ENCODE peak calls at places on chromosomes 2 and 18, in six cellular contexts. One of them, this sample, is unnamed.

GRCh38 chr2:172582656-172583055 is 26.8 kb downstream of the PDK1 start:
- DNase-seq in heart right ventricle: no peak
- DNase-seq in tibial artery: no peak
- DNase-seq in fibroblast of pulmonary artery: no peak
- DNase-seq in psoas muscle: no peak
- DNase-seq in epithelial cell of esophagus: no peak
- DNase-seq in this sample: no peak

GRCh38 chr2:58965602-58966001 is 724.5 kb upstream of the FANCL start:
- DNase-seq in psoas muscle: no peak
- DNase-seq in tibial artery: no peak
- DNase-seq in fibroblast of pulmonary artery: no peak
- DNase-seq in epithelial cell of esophagus: no peak
- DNase-seq in heart right ventricle: no peak
- DNase-seq in this sample: no peak

GRCh38 chr2:220296174-220296573 is 668.7 kb downstream of the SLC4A3 start:
- DNase-seq in epithelial cell of esophagus: peak; percentile 34
- DNase-seq in fibroblast of pulmonary artery: no peak
- DNase-seq in heart right ventricle: no peak
- DNase-seq in tibial artery: no peak
- DNase-seq in psoas muscle: no peak
- DNase-seq in this sample: no peak

GRCh38 chr2:61057562-61057961 is 8.1 kb upstream of the SANBR start:
- DNase-seq in heart right ventricle: no peak
- DNase-seq in epithelial cell of esophagus: no peak
- DNase-seq in psoas muscle: no peak
- DNase-seq in fibroblast of pulmonary artery: no peak
- DNase-seq in tibial artery: no peak
- DNase-seq in this sample: no peak

GRCh38 chr18:35998967-35999366 is 26.5 kb downstream of the RMP24 start:
- DNase-seq in heart right ventricle: no peak
- DNase-seq in psoas muscle: no peak
- DNase-seq in tibial artery: no peak
- DNase-seq in epithelial cell of esophagus: peak; percentile 27
- DNase-seq in fibroblast of pulmonary artery: peak; percentile 22
- DNase-seq in this sample: no peak

GRCh38 chr2:14123436-14124103 is 508.9 kb upstream of the LRATD1 start:
- DNase-seq in epithelial cell of esophagus: peak; percentile 53
- DNase-seq in psoas muscle: no peak
- DNase-seq in heart right ventricle: no peak
- DNase-seq in fibroblast of pulmonary artery: no peak
- DNase-seq in tibial artery: no peak
- DNase-seq in this sample: no peak

GRCh38 chr18:40612356-40612755 is 1342.7 kb upstream of the PIK3C3 start:
- DNase-seq in tibial artery: no peak
- DNase-seq in fibroblast of pulmonary artery: no peak
- DNase-seq in heart right ventricle: no peak
- DNase-seq in epithelial cell of esophagus: no peak
- DNase-seq in psoas muscle: no peak
- DNase-seq in this sample: no peak

GRCh38 chr2:219022041-219022440 is 19.3 kb downstream of the CFAP65 start:
- DNase-seq in tibial artery: no peak
- DNase-seq in epithelial cell of esophagus: no peak
- DNase-seq in heart right ventricle: no peak
- DNase-seq in psoas muscle: no peak
- DNase-seq in fibroblast of pulmonary artery: no peak
- DNase-seq in this sample: no peak

GRCh38 chr18:9426753-9427152 is 48.6 kb upstream of the RALBP1 start:
- DNase-seq in psoas muscle: no peak
- DNase-seq in epithelial cell of esophagus: no peak
- DNase-seq in fibroblast of pulmonary artery: no peak
- DNase-seq in tibial artery: no peak
- DNase-seq in heart right ventricle: no peak
- DNase-seq in this sample: no peak

GRCh38 chr2:202090530-202090929 is 17.5 kb downstream of the KIAA2012 start:
- DNase-seq in fibroblast of pulmonary artery: no peak
- DNase-seq in epithelial cell of esophagus: no peak
- DNase-seq in tibial artery: no peak
- DNase-seq in psoas muscle: no peak
- DNase-seq in heart right ventricle: peak; percentile 6
- DNase-seq in this sample: no peak

GRCh38 chr2:26925100-26925791 is 45.2 kb upstream of the MAPRE3 start:
- DNase-seq in heart right ventricle: no peak
- DNase-seq in epithelial cell of esophagus: no peak
- DNase-seq in tibial artery: no peak
- DNase-seq in psoas muscle: no peak
- DNase-seq in fibroblast of pulmonary artery: no peak
- DNase-seq in this sample: no peak

GRCh38 chr2:128624425-128624795 is 305.7 kb upstream of the HS6ST1 start:
- DNase-seq in heart right ventricle: no peak
- DNase-seq in tibial artery: no peak
- DNase-seq in fibroblast of pulmonary artery: no peak
- DNase-seq in epithelial cell of esophagus: no peak
- DNase-seq in psoas muscle: no peak
- DNase-seq in this sample: no peak

GRCh38 chr2:72747344-72747743 is 78.5 kb downstream of the EXOC6B start:
- DNase-seq in epithelial cell of esophagus: no peak
- DNase-seq in heart right ventricle: no peak
- DNase-seq in tibial artery: no peak
- DNase-seq in psoas muscle: no peak
- DNase-seq in fibroblast of pulmonary artery: peak; percentile 61
- DNase-seq in this sample: no peak

GRCh38 chr2:161134547-161135518 is 25.4 kb upstream of the TANK start:
- DNase-seq in fibroblast of pulmonary artery: peak; percentile 37
- DNase-seq in heart right ventricle: peak; percentile 12
- DNase-seq in psoas muscle: no peak
- DNase-seq in tibial artery: no peak
- DNase-seq in epithelial cell of esophagus: peak; percentile 18
- DNase-seq in this sample: no peak

GRCh38 chr18:10840768-10841167 is 308.6 kb downstream of the PIEZO2 start:
- DNase-seq in tibial artery: no peak
- DNase-seq in epithelial cell of esophagus: no peak
- DNase-seq in heart right ventricle: no peak
- DNase-seq in psoas muscle: no peak
- DNase-seq in fibroblast of pulmonary artery: peak; percentile 42
- DNase-seq in this sample: no peak

GRCh38 chr2:220143336-220143735 is 515.9 kb downstream of the SLC4A3 start:
- DNase-seq in tibial artery: no peak
- DNase-seq in fibroblast of pulmonary artery: peak; percentile 91
- DNase-seq in epithelial cell of esophagus: peak; percentile 88
- DNase-seq in psoas muscle: no peak
- DNase-seq in heart right ventricle: no peak
- DNase-seq in this sample: no peak

GRCh38 chr18:37322497-37323035 is 243.0 kb downstream of the CELF4 start:
- DNase-seq in epithelial cell of esophagus: peak; percentile 38
- DNase-seq in psoas muscle: peak; percentile 26
- DNase-seq in fibroblast of pulmonary artery: peak; percentile 47
- DNase-seq in heart right ventricle: peak; percentile 26
- DNase-seq in tibial artery: no peak
- DNase-seq in this sample: no peak

GRCh38 chr2:214731008-214731407 is 78.5 kb downstream of the BARD1 start:
- DNase-seq in tibial artery: no peak
- DNase-seq in heart right ventricle: no peak
- DNase-seq in fibroblast of pulmonary artery: no peak
- DNase-seq in psoas muscle: no peak
- DNase-seq in epithelial cell of esophagus: no peak
- DNase-seq in this sample: no peak

GRCh38 chr2:226640501-226640900 is 159.1 kb downstream of the IRS1 start:
- DNase-seq in heart right ventricle: no peak
- DNase-seq in tibial artery: no peak
- DNase-seq in epithelial cell of esophagus: no peak
- DNase-seq in psoas muscle: no peak
- DNase-seq in fibroblast of pulmonary artery: no peak
- DNase-seq in this sample: no peak

GRCh38 chr2:221388891-221389290 is 183.2 kb downstream of the EPHA4 start:
- DNase-seq in heart right ventricle: no peak
- DNase-seq in fibroblast of pulmonary artery: no peak
- DNase-seq in psoas muscle: no peak
- DNase-seq in epithelial cell of esophagus: no peak
- DNase-seq in tibial artery: no peak
- DNase-seq in this sample: no peak

GRCh38 chr2:133598769-133599168 is 30.5 kb upstream of the NCKAP5 start:
- DNase-seq in epithelial cell of esophagus: no peak
- DNase-seq in heart right ventricle: peak; percentile 32
- DNase-seq in tibial artery: no peak
- DNase-seq in psoas muscle: no peak
- DNase-seq in fibroblast of pulmonary artery: no peak
- DNase-seq in this sample: no peak

GRCh38 chr2:205133544-205133943 is 548.8 kb upstream of the NRP2 start:
- DNase-seq in epithelial cell of esophagus: no peak
- DNase-seq in fibroblast of pulmonary artery: peak; percentile 35
- DNase-seq in psoas muscle: peak; percentile 17
- DNase-seq in tibial artery: peak; percentile 26
- DNase-seq in heart right ventricle: no peak
- DNase-seq in this sample: no peak

GRCh38 chr2:46179037-46179621 is 118.1 kb upstream of the EPAS1 start:
- DNase-seq in epithelial cell of esophagus: peak; percentile 82
- DNase-seq in heart right ventricle: peak; percentile 82
- DNase-seq in fibroblast of pulmonary artery: peak; percentile 99
- DNase-seq in tibial artery: peak; percentile 48
- DNase-seq in psoas muscle: peak; percentile 59
- DNase-seq in this sample: peak; percentile 61

GRCh38 chr2:11842324-11842723 is 95.9 kb downstream of the LPIN1 start:
- DNase-seq in epithelial cell of esophagus: no peak
- DNase-seq in heart right ventricle: no peak
- DNase-seq in psoas muscle: no peak
- DNase-seq in fibroblast of pulmonary artery: peak; percentile 42
- DNase-seq in tibial artery: no peak
- DNase-seq in this sample: no peak

GRCh38 chr18:8982416-8983183 is 119.9 kb upstream of the NDUFV2 start:
- DNase-seq in psoas muscle: no peak
- DNase-seq in heart right ventricle: peak; percentile 22
- DNase-seq in epithelial cell of esophagus: peak; percentile 83
- DNase-seq in tibial artery: no peak
- DNase-seq in fibroblast of pulmonary artery: peak; percentile 68
- DNase-seq in this sample: no peak

GRCh38 chr2:219296142-219296541 is 13.1 kb downstream of the PTPRN start:
- DNase-seq in psoas muscle: no peak
- DNase-seq in heart right ventricle: no peak
- DNase-seq in tibial artery: no peak
- DNase-seq in epithelial cell of esophagus: no peak
- DNase-seq in fibroblast of pulmonary artery: no peak
- DNase-seq in this sample: no peak

GRCh38 chr2:15471606-15472005 is 89.5 kb downstream of the NBAS start:
- DNase-seq in fibroblast of pulmonary artery: no peak
- DNase-seq in heart right ventricle: no peak
- DNase-seq in psoas muscle: no peak
- DNase-seq in epithelial cell of esophagus: no peak
- DNase-seq in tibial artery: no peak
- DNase-seq in this sample: no peak

GRCh38 chr2:210593166-210593565 is 36.8 kb downstream of the CPS1 start:
- DNase-seq in tibial artery: no peak
- DNase-seq in fibroblast of pulmonary artery: peak; percentile 5
- DNase-seq in heart right ventricle: no peak
- DNase-seq in psoas muscle: no peak
- DNase-seq in epithelial cell of esophagus: no peak
- DNase-seq in this sample: no peak

GRCh38 chr18:70132999-70133398 is 72.5 kb downstream of the RTTN start:
- DNase-seq in epithelial cell of esophagus: peak; percentile 22
- DNase-seq in heart right ventricle: no peak
- DNase-seq in fibroblast of pulmonary artery: peak; percentile 68
- DNase-seq in tibial artery: peak; percentile 30
- DNase-seq in psoas muscle: no peak
- DNase-seq in this sample: no peak
- TF ChIP-seq CTCF in epithelial cell of esophagus: no peak
- TF ChIP-seq CTCF in heart right ventricle: no peak
- TF ChIP-seq CTCF in fibroblast of pulmonary artery: no peak
- TF ChIP-seq CTCF in tibial artery: no peak
- TF ChIP-seq CTCF in psoas muscle: no peak
- TF ChIP-seq CTCF in this sample: no peak

GRCh38 chr2:78994789-78995188 is 30.7 kb upstream of the REG3G start:
- DNase-seq in tibial artery: no peak
- DNase-seq in fibroblast of pulmonary artery: no peak
- DNase-seq in epithelial cell of esophagus: no peak
- DNase-seq in heart right ventricle: no peak
- DNase-seq in psoas muscle: no peak
- DNase-seq in this sample: no peak

GRCh38 chr2:78992807-78993517 is 32.5 kb upstream of the REG3G start:
- DNase-seq in tibial artery: no peak
- DNase-seq in heart right ventricle: no peak
- DNase-seq in fibroblast of pulmonary artery: no peak
- DNase-seq in epithelial cell of esophagus: no peak
- DNase-seq in psoas muscle: no peak
- DNase-seq in this sample: no peak

GRCh38 chr2:78993518-78994148 is 31.9 kb upstream of the REG3G start:
- DNase-seq in tibial artery: no peak
- DNase-seq in psoas muscle: no peak
- DNase-seq in epithelial cell of esophagus: no peak
- DNase-seq in fibroblast of pulmonary artery: no peak
- DNase-seq in heart right ventricle: no peak
- DNase-seq in this sample: no peak

DNA sequence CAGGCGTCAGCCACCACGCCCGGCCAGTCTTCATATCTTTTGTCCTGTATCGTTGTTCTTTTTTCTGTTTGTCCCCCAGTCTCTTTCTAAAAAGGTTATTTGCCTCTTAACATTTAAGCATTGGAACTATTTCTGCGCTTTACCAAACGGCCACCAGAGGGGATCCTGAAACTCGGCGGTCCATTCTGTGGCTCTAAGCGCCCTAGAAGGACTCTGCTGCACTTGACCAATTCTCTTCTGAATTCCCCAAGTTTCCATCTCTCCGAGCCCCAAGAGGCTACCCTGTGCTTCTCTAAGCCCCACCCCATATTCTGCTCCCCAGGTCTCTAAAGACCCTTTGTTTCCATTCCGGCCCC is 33.1 kb upstream of the REG3G start:
- DNase-seq in fibroblast of pulmonary artery: peak; percentile 21
- DNase-seq in tibial artery: no peak
- DNase-seq in heart right ventricle: no peak
- DNase-seq in psoas muscle: no peak
- DNase-seq in epithelial cell of esophagus: no peak
- DNase-seq in this sample: no peak
- TF ChIP-seq CTCF in fibroblast of pulmonary artery: peak; percentile 37
- TF ChIP-seq CTCF in tibial artery: no peak
- TF ChIP-seq CTCF in heart right ventricle: peak; percentile 13
- TF ChIP-seq CTCF in psoas muscle: no peak
- TF ChIP-seq CTCF in epithelial cell of esophagus: peak; percentile 13
- TF ChIP-seq CTCF in this sample: no peak

DNA sequence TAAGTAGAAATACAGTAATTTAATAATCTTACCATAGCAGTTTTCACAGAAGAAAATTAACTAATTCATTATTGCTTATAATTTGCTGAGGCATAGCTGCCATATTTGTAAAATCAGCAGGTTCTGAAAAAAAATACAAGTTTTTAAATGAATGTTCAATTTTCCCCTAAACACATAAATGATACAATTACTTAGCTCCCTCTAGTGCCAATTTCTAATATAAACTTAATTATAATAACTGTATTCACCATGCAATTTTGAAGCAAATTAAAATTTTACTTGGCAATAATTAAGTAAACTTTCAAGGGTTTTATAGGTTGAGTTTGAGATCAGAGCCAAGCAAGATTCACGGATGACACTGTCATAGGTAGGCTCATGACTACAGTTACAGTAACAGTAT is 1321.6 kb upstream of the ACVR2A start:
- DNase-seq in tibial artery: no peak
- DNase-seq in psoas muscle: no peak
- DNase-seq in fibroblast of pulmonary artery: peak; percentile 35
- DNase-seq in epithelial cell of esophagus: peak; percentile 5
- DNase-seq in heart right ventricle: no peak
- DNase-seq in this sample: no peak
- TF ChIP-seq CTCF in tibial artery: no peak
- TF ChIP-seq CTCF in psoas muscle: no peak
- TF ChIP-seq CTCF in fibroblast of pulmonary artery: peak; percentile 24
- TF ChIP-seq CTCF in epithelial cell of esophagus: peak; percentile 13
- TF ChIP-seq CTCF in heart right ventricle: peak; percentile 7
- TF ChIP-seq CTCF in this sample: no peak

GRCh38 chr2:148813603-148814065 is 61.4 kb upstream of the KIF5C start:
- DNase-seq in tibial artery: no peak
- DNase-seq in heart right ventricle: no peak
- DNase-seq in psoas muscle: no peak
- DNase-seq in epithelial cell of esophagus: no peak
- DNase-seq in fibroblast of pulmonary artery: no peak
- DNase-seq in this sample: no peak
- TF ChIP-seq CTCF in tibial artery: no peak
- TF ChIP-seq CTCF in heart right ventricle: no peak
- TF ChIP-seq CTCF in psoas muscle: no peak
- TF ChIP-seq CTCF in epithelial cell of esophagus: no peak
- TF ChIP-seq CTCF in fibroblast of pulmonary artery: no peak
- TF ChIP-seq CTCF in this sample: no peak

This sample was measured in natural killer cell.